ENCODE peak calls at places on chromosomes 11 and 22, in six cellular contexts. S is tibial artery; H is cardiac muscle cell; L is neural progenitor cell; M is naive thymus-derived CD4-positive, alpha-beta T cell; F is lung. B is an unnamed sample. For H3K4me1, H3K9me3 and H3K27me3, the result is how much of the 10 kb centered on the place peaks cover.

GRCh38 chr11:116831790-116832349 is 2.2 kb downstream of the APOC3 start:
- DNase-seq in S (no peak), H (no peak), L (no peak), M (no peak), F (no peak), B (no peak)

GRCh38 chr11:117378966-117379865 is 51.6 kb downstream of the CEP164 start:
- DNase-seq in S (peak), H (no peak), L (no peak), M (no peak), F (no peak), B (no peak)

GRCh38 chr11:116042125-116042524 is 537.9 kb upstream of the CADM1 start:
- DNase-seq in S (no peak), H (no peak), L (no peak), M (no peak), F (no peak), B (no peak)

GRCh38 chr11:10309163-10310093 is 4.6 kb downstream of the ADM start:
- DNase-seq in S (peak), H (peak), L (no peak), M (no peak), F (peak), B (no peak)

GRCh38 chr11:12196862-12197261 is 86.5 kb downstream of the MICAL2 start:
- DNase-seq in S (no peak), H (no peak), L (no peak), M (no peak), F (no peak), B (no peak)

GRCh38 chr11:69447786-69448185 is 33.7 kb upstream of the LINC01488 start:
- DNase-seq in S (peak), H (no peak), L (no peak), M (no peak), F (no peak), B (no peak)

GRCh38 chr22:44549021-44549420 is 51.0 kb upstream of the RTL6 start:
- DNase-seq in S (peak), H (no peak), L (no peak), M (no peak), F (no peak), B (no peak)

GRCh38 chr11:22199243-22199642 is 6.4 kb downstream of the ANO5 start:
- DNase-seq in S (no peak), H (no peak), L (no peak), M (no peak), F (no peak), B (no peak)

GRCh38 chr11:117907276-117908110 is 21.7 kb downstream of the TMPRSS13 start:
- DNase-seq in S (peak), H (peak), L (peak), M (no peak), F (peak), B (peak)

GRCh38 chr11:31607914-31608313 is 98.3 kb downstream of the ELP4 start:
- DNase-seq in S (no peak), H (no peak), L (no peak), M (no peak), F (no peak), B (no peak)

GRCh38 chr11:706439-706956 is 467 bp downstream of the EPS8L2 start:
- DNase-seq in S (peak), H (peak), L (no peak), M (no peak), F (no peak), B (no peak)

DNA sequence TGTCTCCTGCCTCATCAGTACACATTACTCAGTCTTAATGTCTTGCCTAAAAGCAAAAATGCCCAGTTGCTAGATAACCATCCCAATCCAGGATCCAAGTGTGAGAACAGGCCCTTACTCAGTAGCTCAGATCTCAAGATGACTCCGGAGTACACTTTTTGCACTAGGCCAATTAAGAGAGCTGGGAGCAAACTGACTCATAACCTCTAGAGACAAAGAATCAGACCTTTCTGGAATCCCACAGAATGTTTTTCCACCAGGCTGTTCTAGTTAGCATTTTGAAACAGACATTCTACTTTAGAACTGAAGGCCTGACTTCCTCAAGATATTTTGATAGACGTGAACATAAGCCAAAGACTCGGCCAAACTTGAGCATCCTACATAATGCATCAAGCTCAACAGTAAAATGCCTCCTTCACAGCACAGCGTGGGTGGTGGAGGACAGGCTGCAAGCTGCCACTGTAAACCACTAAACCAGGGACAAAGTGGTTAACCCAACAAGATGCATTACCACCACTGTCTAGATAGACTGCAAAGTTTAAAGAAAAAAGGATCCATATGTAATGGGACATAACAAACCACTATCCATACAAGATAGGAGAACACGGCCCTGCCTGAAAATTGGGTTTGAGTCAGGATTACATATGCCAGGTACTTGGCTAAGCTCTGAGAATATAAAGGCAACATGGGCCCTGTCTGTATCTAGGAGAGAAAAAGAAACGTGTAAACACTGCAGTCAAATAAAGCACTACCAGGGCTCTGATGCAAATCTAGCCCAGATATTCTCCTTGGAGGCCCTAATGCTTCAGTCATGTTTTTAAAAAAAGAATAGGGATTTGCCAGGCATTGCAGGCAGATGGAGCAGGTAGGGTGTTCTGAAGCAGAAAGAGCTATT is 48.3 kb downstream of the MYH9 start:
- DNase-seq in S (no peak), H (peak), L (no peak), M (no peak), F (no peak), B (no peak)
- H3K4me1 ChIP-seq in S (half or more), H (under half), L (under half), M (half or more), F (under half), B (under half)

DNA sequence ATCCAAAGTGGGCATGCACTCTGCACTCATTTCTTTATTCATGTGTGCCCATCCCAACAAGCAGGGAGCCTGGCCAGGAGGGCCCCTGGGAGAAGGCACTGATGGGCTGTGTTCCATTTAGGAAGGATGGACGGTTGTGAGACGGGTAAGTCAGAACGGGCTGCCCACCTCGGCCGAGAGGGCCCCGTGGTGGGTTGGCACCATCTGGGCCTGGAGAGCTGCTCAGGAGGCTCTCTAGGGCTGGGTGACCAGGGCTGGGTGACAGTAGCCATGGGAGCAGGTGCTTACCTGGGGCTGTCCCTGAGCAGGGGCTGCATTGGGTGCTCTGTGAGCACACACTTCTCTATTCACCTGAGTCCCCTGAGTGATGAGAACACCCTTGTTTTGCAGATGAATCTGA is 129.3 kb upstream of the B3GAT1 start:
- DNase-seq in S (peak), H (no peak), L (no peak), M (no peak), F (no peak), B (no peak)
- H3K9me3 ChIP-seq in S (under half), H (under half), L (under half), M (under half), F (under half), B (under half)

DNA sequence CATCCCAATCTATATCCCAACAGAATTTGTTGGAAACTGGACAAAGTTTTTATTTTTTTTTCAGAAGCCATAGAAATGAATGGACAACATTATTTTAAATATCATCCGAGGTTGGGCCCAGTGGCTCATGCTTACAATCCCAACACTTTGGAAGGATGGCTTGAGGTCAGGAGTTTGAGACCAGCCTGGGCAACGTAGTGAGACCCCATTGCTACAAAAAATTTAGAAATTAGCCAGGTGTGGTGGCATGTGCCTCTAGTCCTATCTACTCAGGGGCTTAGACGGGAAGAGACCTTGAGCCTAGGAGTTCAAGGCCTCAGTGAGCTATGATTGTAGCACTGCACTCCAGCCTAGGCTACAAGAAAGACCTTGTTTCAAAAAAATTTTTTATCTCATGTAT is 4.1 kb upstream of the SLC37A4 start:
- DNase-seq in S (no peak), H (no peak), L (no peak), M (no peak), F (no peak), B (no peak)
- H3K27me3 ChIP-seq in S (under half), H (under half), L (under half), M (under half), F (under half), B (under half)

GRCh38 chr11:7531011-7531410 is 17.2 kb downstream of the PPFIBP2 start:
- DNase-seq in S (no peak), H (no peak), L (no peak), M (no peak), F (no peak), B (no peak)
- H3K4me1 ChIP-seq in S (under half), H (under half), L (under half), M (half or more), F (under half), B (under half)

GRCh38 chr22:47285981-47286380 is 523.5 kb downstream of the TBC1D22A start:
- DNase-seq in S (no peak), H (no peak), L (no peak), M (no peak), F (no peak), B (no peak)

GRCh38 chr22:47288640-47289039 is 526.2 kb downstream of the TBC1D22A start:
- DNase-seq in S (peak), H (no peak), L (no peak), M (no peak), F (no peak), B (no peak)

GRCh38 chr22:47286590-47286989 is 524.1 kb downstream of the TBC1D22A start:
- DNase-seq in S (peak), H (no peak), L (no peak), M (no peak), F (no peak), B (no peak)

GRCh38 chr22:47289316-47289985 is 527.0 kb downstream of the TBC1D22A start:
- DNase-seq in S (peak), H (no peak), L (no peak), M (no peak), F (no peak), B (no peak)

DNA sequence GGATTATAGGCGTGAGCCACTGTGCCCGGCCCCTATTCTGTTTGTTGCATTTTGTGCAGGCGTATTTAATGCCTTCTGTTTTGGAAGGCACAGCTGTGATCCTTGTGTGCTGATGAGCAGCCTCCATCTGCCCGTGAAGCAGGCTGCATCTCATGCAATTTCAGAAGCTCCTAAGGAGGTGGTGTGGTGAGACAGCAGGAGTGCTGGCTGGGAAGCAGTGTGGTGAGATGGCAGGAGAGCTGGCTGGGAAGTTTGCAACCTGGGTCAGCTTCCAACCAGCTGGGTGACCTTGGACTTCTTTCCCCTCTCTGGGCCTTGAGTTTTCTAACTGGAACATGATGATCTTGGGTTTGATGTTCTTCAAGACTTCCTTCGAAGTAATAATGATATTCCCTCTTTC is 525.1 kb downstream of the TBC1D22A start:
- DNase-seq in S (peak), H (no peak), L (no peak), M (no peak), F (no peak), B (no peak)
- H3K9me3 ChIP-seq in S (under half), H (under half), L (under half), M (under half), F (under half), B (under half)

DNA sequence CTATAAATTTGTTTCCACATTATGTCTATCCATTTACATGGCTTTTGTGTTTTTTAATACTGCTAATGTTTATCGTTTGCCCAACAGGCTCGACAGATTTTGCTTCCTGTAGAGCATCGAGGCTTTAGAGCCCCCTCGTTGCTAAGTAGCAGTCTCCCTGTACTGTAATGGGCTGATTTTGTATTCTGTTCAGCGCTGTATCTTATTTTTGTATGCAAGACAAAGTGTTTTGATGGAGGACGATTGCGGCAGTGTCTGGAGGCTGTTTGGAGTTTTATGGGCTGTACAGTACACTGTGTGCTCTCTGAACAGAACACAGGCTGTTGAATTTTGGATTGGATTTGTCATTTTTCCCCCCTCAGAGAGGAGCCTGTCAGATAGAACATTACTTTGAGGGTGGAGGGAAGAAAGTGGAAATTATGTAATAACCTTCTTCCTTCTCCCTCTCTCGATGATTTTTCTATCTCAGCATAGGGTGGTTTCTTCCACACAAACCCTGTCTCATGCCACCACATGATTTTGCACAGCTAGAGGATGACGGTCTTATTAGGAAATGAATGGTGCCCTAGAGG is 104.4 kb downstream of the ZBTB16 start:
- DNase-seq in S (peak), H (peak), L (no peak), M (no peak), F (no peak), B (no peak)
- H3K27me3 ChIP-seq in S (under half), H (under half), L (under half), M (under half), F (under half), B (under half)

GRCh38 chr22:23779731-23780130 is 7.0 kb upstream of the SMARCB1 start:
- DNase-seq in S (no peak), H (no peak), L (no peak), M (no peak), F (no peak), B (no peak)
- H3K4me1 ChIP-seq in S (under half), H (under half), L (under half), M (under half), F (under half), B (under half)

GRCh38 chr11:2647167-2647566 is 52.6 kb downstream of the KCNQ1OT1 start:
- DNase-seq in S (no peak), H (no peak), L (no peak), M (no peak), F (no peak), B (no peak)
- H3K9me3 ChIP-seq in S (under half), H (under half), L (half or more), M (under half), F (under half), B (under half)

DNA sequence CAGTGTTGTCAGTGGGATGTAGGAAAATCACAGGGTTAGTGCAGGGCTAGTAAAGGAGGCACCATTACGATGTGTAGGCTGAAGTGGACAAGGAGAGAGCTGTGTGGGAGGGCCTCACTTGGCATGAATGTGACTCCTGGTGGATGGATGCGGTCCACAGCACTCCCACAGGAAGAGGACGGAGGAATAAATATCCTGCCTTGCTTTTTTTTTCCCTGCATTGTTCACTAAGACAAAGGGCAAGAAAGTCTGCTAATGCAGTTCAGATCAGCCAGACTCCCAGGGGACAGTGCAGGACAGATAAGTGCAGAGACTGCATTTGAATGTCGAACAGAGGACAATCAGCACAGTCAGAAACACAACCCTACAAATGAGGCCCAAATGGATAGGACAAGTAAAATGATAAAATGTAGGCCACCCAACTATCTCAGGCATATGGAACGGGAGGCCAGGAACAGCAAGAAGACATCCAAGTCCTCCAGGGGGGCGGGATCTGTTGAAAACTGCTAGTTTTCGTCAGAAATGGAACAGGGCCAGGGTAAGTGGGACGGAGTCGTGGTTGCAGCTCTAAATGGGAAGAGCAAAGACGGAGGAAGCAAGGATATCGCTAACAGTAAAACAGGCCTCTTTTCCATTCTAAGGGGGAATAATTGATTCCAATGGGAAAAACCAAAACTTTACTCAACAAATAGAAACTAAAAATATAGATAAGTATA is 25.2 kb upstream of the OR8B8 start:
- DNase-seq in S (no peak), H (peak), L (no peak), M (no peak), F (no peak), B (no peak)
- H3K27me3 ChIP-seq in S (under half), H (under half), L (under half), M (under half), F (under half), B (under half)

DNA sequence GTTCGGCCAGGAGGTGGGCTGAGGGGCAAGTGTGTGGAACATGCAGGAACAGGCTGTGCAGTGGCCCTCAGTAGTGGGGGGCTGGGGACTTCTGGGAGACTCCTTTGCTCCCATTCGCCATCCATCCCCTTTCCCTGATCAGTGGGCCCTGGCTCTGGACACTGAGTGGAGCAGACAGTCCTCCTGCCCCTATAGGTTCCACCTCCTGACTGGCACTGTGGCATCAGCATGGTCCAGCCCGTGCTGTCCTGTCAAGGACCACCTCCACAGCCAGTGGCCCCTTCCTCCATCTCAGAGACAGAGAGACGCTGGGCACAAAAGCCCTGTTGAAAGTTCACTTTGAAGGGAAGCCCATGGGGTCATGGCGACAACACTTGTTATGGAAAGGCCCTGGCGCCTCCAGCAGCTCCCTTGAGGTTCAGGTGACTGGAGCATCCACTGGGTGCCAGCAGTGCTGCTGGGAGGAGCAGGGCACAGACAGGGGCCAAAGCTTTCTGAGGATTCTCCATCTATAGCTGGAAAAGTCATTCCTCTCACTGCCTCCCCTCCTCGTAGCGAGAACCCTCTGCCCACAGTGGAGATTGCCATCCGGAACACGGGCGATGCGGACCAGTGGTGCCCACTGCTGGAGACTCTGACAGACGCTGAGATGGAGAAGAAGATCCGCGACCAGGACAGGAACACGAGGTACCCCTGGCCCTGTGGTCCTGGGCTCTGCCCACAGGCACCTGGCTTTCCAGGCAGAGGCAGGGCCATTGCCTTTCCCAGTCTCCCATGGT is 5.6 kb downstream of the DERL3 start:
- DNase-seq in S (peak), H (no peak), L (no peak), M (no peak), F (no peak), B (no peak)
- H3K4me1 ChIP-seq in S (under half), H (under half), L (under half), M (under half), F (under half), B (under half)

B was measured in HAP-1.